ENCODE peak calls at places on chromosomes 11 and 22, in four cellular contexts. D is fibroblast of pulmonary artery; K is stimulated activated naive CD8-positive, alpha-beta T cell treated with anti-CD3 and anti-CD28 coated beads, Interleukin-15, amount 100 ng/mL, for 72 hours; Q is COR-L47. T is an unnamed sample.

GRCh38 chr22:24088796-24089195 is 77.7 kb downstream of the CABIN1 start:
- DNase-seq in D (peak; percentile 17), K (no peak), Q (no peak), T (no peak)

GRCh38 chr11:130148927-130149326 is 10.7 kb upstream of the ST14 start:
- DNase-seq in D (no peak), K (no peak), Q (no peak), T (no peak)

GRCh38 chr22:36386900-36387663 is 685 bp downstream of the MYH9 start:
- DNase-seq in Q (no peak), K (peak; percentile 79), D (no peak), T (peak; percentile 50)

GRCh38 chr11:72114570-72114969 is 2.1 kb upstream of the ANAPC15 start:
- DNase-seq in K (no peak), D (no peak), Q (no peak), T (no peak)

GRCh38 chr11:61693897-61694840 is 14.0 kb downstream of the DAGLA start:
- DNase-seq in Q (peak; percentile 35), K (no peak), D (no peak), T (no peak)

GRCh38 chr11:115869780-115870431 is 365.7 kb upstream of the CADM1 start:
- DNase-seq in Q (peak; percentile 27), K (no peak), D (peak; percentile 3), T (peak; percentile 64)

GRCh38 chr11:1002091-1002984 is 34.2 kb downstream of the MUC6 start:
- DNase-seq in K (no peak), Q (no peak), D (no peak), T (no peak)

GRCh38 chr11:27234043-27234668 is 128.9 kb downstream of the CCDC34 start:
- DNase-seq in D (peak; percentile 86), Q (no peak), K (no peak), T (peak; percentile 36)